ENCODE peak calls at places on chromosomes 1 and 21, in five cellular contexts. G is H1, D is neuronal stem cell, E is H9, A is mesenchymal stem cell. X is an unnamed sample.

GRCh38 chr1:153968000-153968363 is 280 bp downstream of the CREB3L4 start:
- DNase-seq in G (peak; percentile 74), A (no peak), E (peak; percentile 61), D (no peak), X (no peak)

GRCh38 chr1:114502080-114502479 is 8.9 kb downstream of the TRIM33 start:
- DNase-seq in A (no peak), G (no peak), D (no peak), E (no peak), X (no peak)

GRCh38 chr1:19484793-19485361 is 462 bp downstream of the CAPZB start:
- DNase-seq in A (peak; percentile 52), E (peak; percentile 52), G (peak; percentile 77), D (no peak), X (no peak)

GRCh38 chr1:68320349-68320748 is 88.0 kb upstream of the WLS start:
- DNase-seq in G (no peak), A (no peak), E (peak; percentile 58), D (no peak), X (peak; percentile 32)

GRCh38 chr1:10641976-10642375 is 154.5 kb downstream of the CASZ1 start:
- DNase-seq in A (no peak), E (no peak), G (no peak), D (no peak), X (no peak)

GRCh38 chr1:93746009-93746408 is 64.4 kb upstream of the BCAR3 start:
- DNase-seq in D (no peak), A (no peak), E (no peak), G (no peak), X (no peak)

GRCh38 chr1:237873487-237873927 is 17.2 kb downstream of the ZP4 start:
- DNase-seq in A (peak; percentile 85), E (peak; percentile 59), G (peak; percentile 46), D (no peak), X (peak; percentile 74)

GRCh38 chr1:52552236-52552504 is 722 bp downstream of the TUT4 start:
- DNase-seq in A (peak; percentile 87), E (no peak), D (peak; percentile 33), G (no peak), X (peak; percentile 56)

GRCh38 chr1:99672500-99673213 is 26.7 kb downstream of the PALMD start:
- DNase-seq in D (no peak), E (no peak), A (peak; percentile 27), G (no peak), X (peak; percentile 7)

GRCh38 chr1:1614204-1614953 is 921 bp upstream of the MIB2 start:
- DNase-seq in G (no peak), D (no peak), E (peak; percentile 25), A (peak; percentile 87), X (peak; percentile 94)

GRCh38 chr21:41634858-41635257 is 126.9 kb upstream of the TMPRSS2 start:
- DNase-seq in E (no peak), A (no peak), D (no peak), G (no peak), X (peak; percentile 9)

GRCh38 chr1:182768973-182769372 is 20.6 kb upstream of the NPL start:
- DNase-seq in D (no peak), A (no peak), E (no peak), G (no peak), X (no peak)

GRCh38 chr21:18521204-18521603 is 117.6 kb upstream of the TMPRSS15 start:
- DNase-seq in E (no peak), D (no peak), G (no peak), A (no peak), X (no peak)

GRCh38 chr1:201468844-201469644 is at the start of gene PHLDA3:
- DNase-seq in E (peak; percentile 92), A (peak; percentile 94), D (peak; percentile 80), G (peak; percentile 82), X (peak; percentile 85)

GRCh38 chr1:95287078-95287477 is 53.1 kb downstream of the RWDD3 start:
- DNase-seq in E (no peak), G (no peak), D (no peak), A (no peak), X (no peak)

GRCh38 chr1:201325678-201326060 is 42.4 kb downstream of the PKP1 start:
- DNase-seq in D (no peak), G (no peak), E (no peak), A (no peak), X (no peak)

GRCh38 chr1:235336903-235337302 is 8.5 kb downstream of the GGPS1 start:
- DNase-seq in E (no peak), G (no peak), A (peak; percentile 61), D (no peak), X (no peak)

GRCh38 chr21:44530903-44531605 is 8.9 kb downstream of the KRTAP10-1 start:
- DNase-seq in E (peak; percentile 23), G (no peak), A (no peak), D (no peak), X (no peak)

GRCh38 chr1:54859687-54860391 is 27.2 kb downstream of the DHCR24 start:
- DNase-seq in E (no peak), D (no peak), G (no peak), A (no peak), X (peak; percentile 48)

GRCh38 chr1:227299688-227300087 is 18.6 kb downstream of the CDC42BPA start:
- DNase-seq in G (no peak), A (peak; percentile 41), E (no peak), D (no peak), X (no peak)

GRCh38 chr1:61504840-61505239 is 220.1 kb downstream of the TM2D1 start:
- DNase-seq in D (no peak), A (no peak), G (no peak), E (no peak), X (no peak)

DNA sequence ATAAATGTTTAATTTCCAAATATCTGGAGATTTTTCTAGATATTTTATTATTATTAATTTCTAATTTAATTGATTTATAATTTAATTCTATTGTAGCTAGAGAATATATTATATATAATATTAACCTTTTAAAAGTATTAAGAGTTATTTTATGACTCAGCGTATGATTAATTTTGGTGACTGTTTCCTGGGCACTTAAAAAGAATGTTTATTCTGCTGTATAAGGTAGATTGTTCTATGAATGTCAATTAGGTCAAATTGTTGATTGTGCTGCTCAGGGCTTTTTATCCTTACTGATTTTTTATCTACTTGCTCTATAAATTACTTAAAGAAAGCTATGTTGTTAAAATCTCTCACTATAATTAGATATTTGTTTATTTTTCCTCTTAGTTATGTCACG is 20.1 kb upstream of the GJA8 start:
- DNase-seq in D (no peak), G (no peak), A (no peak), E (no peak), X (no peak)
- H2BK12ac ChIP-seq in D (no peak overlapping the region), G (no peak overlapping the region), A (no peak overlapping the region), E (no peak overlapping the region), X (no peak overlapping the region)

GRCh38 chr1:204223129-204223860 is 9.5 kb upstream of the GOLT1A start:
- DNase-seq in D (no peak), E (no peak), A (no peak), G (no peak), X (no peak)

GRCh38 chr1:204218552-204218951 is 4.8 kb upstream of the GOLT1A start:
- DNase-seq in G (no peak), E (no peak), D (no peak), A (no peak), X (no peak)

GRCh38 chr1:204220217-204220616 is 6.4 kb upstream of the GOLT1A start:
- DNase-seq in A (no peak), D (no peak), G (no peak), E (no peak), X (no peak)

GRCh38 chr1:204222006-204222872 is 8.5 kb upstream of the GOLT1A start:
- DNase-seq in E (no peak), G (no peak), A (no peak), D (no peak), X (no peak)

DNA sequence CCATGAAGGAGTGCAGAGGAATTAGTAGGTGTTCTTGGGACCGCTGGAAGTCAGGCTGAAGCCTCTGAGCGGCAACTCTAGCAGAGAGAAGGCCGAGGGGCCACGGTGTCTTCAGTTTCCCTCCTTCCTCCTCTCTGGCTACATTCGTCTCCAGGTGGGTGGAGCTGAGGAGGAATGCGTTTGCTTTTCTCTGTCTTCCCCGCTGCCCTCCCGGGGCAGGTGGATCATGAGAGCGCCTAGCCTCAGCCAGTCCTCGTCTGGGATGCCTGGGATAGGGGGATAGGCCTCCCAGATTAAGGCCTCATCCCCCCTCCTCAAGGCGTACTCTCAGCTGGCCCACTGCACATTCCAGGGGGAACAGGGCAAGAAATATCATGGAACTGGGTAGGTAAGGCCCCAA is 7.5 kb upstream of the GOLT1A start:
- DNase-seq in A (no peak), G (no peak), D (no peak), E (no peak), X (no peak)
- H2BK12ac ChIP-seq in A (no peak overlapping the region), G (no peak overlapping the region), D (no peak overlapping the region), E (no peak overlapping the region), X (no peak overlapping the region)

DNA sequence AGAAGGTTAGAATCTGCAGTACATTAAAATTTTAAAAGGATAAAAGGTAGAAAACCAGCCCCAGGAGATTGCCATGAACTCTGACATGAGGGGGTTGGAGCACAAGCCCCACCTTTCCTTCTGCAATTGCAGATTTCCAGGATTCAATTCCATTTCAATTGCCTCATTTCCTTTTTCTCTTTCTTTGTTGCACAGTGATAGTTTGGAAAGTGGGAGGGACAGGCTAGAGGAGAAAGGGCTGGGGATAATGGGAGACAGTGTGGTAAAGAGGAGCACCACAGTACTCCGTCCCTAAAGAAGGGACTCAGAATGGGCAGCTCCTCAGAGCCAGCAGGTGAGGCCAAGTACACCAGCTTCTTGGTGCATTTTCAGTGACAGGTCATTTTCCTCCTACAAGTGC is 238.5 kb upstream of the RAB4A start:
- DNase-seq in D (no peak), E (no peak), A (no peak), G (no peak), X (no peak)
- H2BK12ac ChIP-seq in D (no peak overlapping the region), E (no peak overlapping the region), A (peak overlapping the region; percentile 19), G (no peak overlapping the region), X (no peak overlapping the region)

GRCh38 chr1:221987860-221988520 is 246.1 kb upstream of the DUSP10 start:
- DNase-seq in D (no peak), G (no peak), E (no peak), A (peak; percentile 68), X (peak; percentile 81)

GRCh38 chr1:221979461-221980032 is 237.7 kb upstream of the DUSP10 start:
- DNase-seq in D (no peak), G (no peak), A (no peak), E (no peak), X (peak; percentile 66)

GRCh38 chr1:221988829-221989228 is 246.9 kb upstream of the DUSP10 start:
- DNase-seq in G (no peak), A (no peak), E (no peak), D (no peak), X (no peak)

GRCh38 chr1:221983444-221983843 is 241.6 kb upstream of the DUSP10 start:
- DNase-seq in D (no peak), A (no peak), E (no peak), G (no peak), X (no peak)
- H2BK12ac ChIP-seq in D (no peak overlapping the region), A (peak overlapping the region; percentile 25), E (no peak overlapping the region), G (no peak overlapping the region), X (no peak overlapping the region)

GRCh38 chr1:115609021-115609420 is 32.7 kb upstream of the VANGL1 start:
- DNase-seq in A (no peak), E (no peak), D (no peak), G (no peak), X (no peak)

DNA sequence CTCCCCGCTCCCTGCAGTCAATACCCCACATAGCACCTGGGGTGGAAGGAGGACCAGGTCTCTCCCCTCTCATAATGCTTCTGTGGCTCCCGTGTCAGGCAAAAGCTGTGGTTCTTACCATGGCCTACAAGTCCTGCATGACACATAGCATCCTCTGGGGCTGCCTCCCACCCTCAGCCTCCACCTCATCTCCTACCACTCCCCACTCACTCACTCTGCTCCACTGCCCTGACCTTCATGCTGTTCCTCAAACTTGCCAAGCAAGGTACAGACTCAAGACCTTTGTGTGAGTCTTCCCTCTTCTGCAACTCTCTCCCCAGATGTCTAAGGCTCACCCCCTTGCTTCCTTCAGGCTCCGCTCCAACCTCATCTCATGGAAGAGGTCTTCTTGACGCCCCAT is 28.0 kb upstream of the VANGL1 start:
- DNase-seq in G (no peak), A (no peak), D (no peak), E (no peak), X (no peak)
- H2BK12ac ChIP-seq in G (no peak overlapping the region), A (no peak overlapping the region), D (no peak overlapping the region), E (no peak overlapping the region), X (no peak overlapping the region)